ENCODE peak calls at places on chromosome 18, in six cellular contexts. J is GM20000, L is cardiac fibroblast, B is right atrium auricular region, F is H54, N is nephron progenitor cell. Y is an unnamed sample.

GRCh38 chr18:75247601-75248421 is 37.2 kb downstream of the TSHZ1 start:
- DNase-seq in J (peak; percentile 48), L (peak; percentile 77), B (no peak), F (no peak), N (no peak), Y (no peak)

GRCh38 chr18:1914489-1914888 is 656.8 kb downstream of the METTL4 start:
- DNase-seq in J (no peak), L (peak; percentile 16), B (no peak), F (no peak), N (no peak), Y (no peak)

GRCh38 chr18:29176681-29177080 is 999.8 kb upstream of the CDH2 start:
- DNase-seq in J (no peak), L (peak; percentile 25), B (no peak), F (no peak), N (no peak), Y (no peak)

GRCh38 chr18:13503839-13504238 is 222.5 kb downstream of the FAM210A start:
- DNase-seq in J (no peak), L (no peak), B (no peak), F (no peak), N (no peak), Y (no peak)

GRCh38 chr18:45657357-45658335 is 42.4 kb downstream of the SLC14A2 start:
- DNase-seq in J (no peak), L (peak; percentile 58), B (no peak), F (no peak), N (no peak), Y (no peak)

GRCh38 chr18:61329398-61329797 is 3.8 kb upstream of the CDH20 start:
- DNase-seq in J (no peak), L (no peak), B (no peak), F (no peak), N (no peak), Y (no peak)

GRCh38 chr18:34121157-34121807 is 103.4 kb downstream of the NOL4 start:
- DNase-seq in J (no peak), L (peak; percentile 51), B (no peak), F (no peak), N (no peak), Y (no peak)

GRCh38 chr18:37297106-37297505 is 268.5 kb downstream of the CELF4 start:
- DNase-seq in J (no peak), L (no peak), B (no peak), F (no peak), N (no peak), Y (no peak)

GRCh38 chr18:76613058-76613457 is 118.0 kb upstream of the ZNF516 start:
- DNase-seq in J (no peak), L (no peak), B (no peak), F (no peak), N (no peak), Y (no peak)

GRCh38 chr18:48975817-48976649 is 25.3 kb upstream of the SMAD7 start:
- DNase-seq in J (peak; percentile 93), L (peak; percentile 49), B (no peak), F (peak; percentile 95), N (peak; percentile 72), Y (no peak)

GRCh38 chr18:32624182-32624723 is 148.6 kb downstream of the KLHL14 start:
- DNase-seq in J (no peak), L (no peak), B (no peak), F (no peak), N (no peak), Y (no peak)

GRCh38 chr18:55319517-55319905 is 268.5 kb downstream of the TCF4 start:
- DNase-seq in J (no peak), L (peak; percentile 84), B (no peak), F (no peak), N (no peak), Y (no peak)

GRCh38 chr18:21243041-21243431 is 1.0 kb downstream of the GREB1L start:
- DNase-seq in J (peak; percentile 33), L (peak; percentile 28), B (no peak), F (peak; percentile 7), N (no peak), Y (no peak)

GRCh38 chr18:32769242-32770180 is 3.3 kb downstream of the KLHL14 start:
- DNase-seq in J (peak; percentile 43), L (peak; percentile 1), B (no peak), F (no peak), N (peak; percentile 60), Y (no peak)

GRCh38 chr18:13272411-13272810 is 53.9 kb downstream of the LDLRAD4 start:
- DNase-seq in J (no peak), L (no peak), B (no peak), F (no peak), N (no peak), Y (peak; percentile 70)

GRCh38 chr18:77133051-77133919 is 702 bp upstream of the MBP start:
- DNase-seq in J (no peak), L (no peak), B (no peak), F (no peak), N (peak; percentile 30), Y (peak; percentile 91)

GRCh38 chr18:57961876-57962505 is 82.0 kb upstream of the NEDD4L start:
- DNase-seq in J (no peak), L (no peak), B (no peak), F (no peak), N (no peak), Y (no peak)

GRCh38 chr18:13051950-13052349 is 60.8 kb downstream of the CEP192 start:
- DNase-seq in J (peak; percentile 7), L (peak; percentile 12), B (no peak), F (no peak), N (no peak), Y (no peak)

GRCh38 chr18:63445067-63445466 is 22.8 kb upstream of the VPS4B start:
- DNase-seq in J (no peak), L (no peak), B (no peak), F (no peak), N (no peak), Y (no peak)

GRCh38 chr18:21997207-21998143 is 171.9 kb upstream of the GATA6 start:
- DNase-seq in J (peak; percentile 68), L (peak; percentile 61), B (no peak), F (no peak), N (no peak), Y (no peak)

GRCh38 chr18:23737578-23737977 is 48.3 kb downstream of the LAMA3 start:
- DNase-seq in J (no peak), L (no peak), B (no peak), F (no peak), N (no peak), Y (no peak)

GRCh38 chr18:70004698-70005097 is 57.0 kb upstream of the CD226 start:
- DNase-seq in J (no peak), L (no peak), B (no peak), F (no peak), N (no peak), Y (no peak)